ENCODE peak calls at places on chromosomes 16 and 17, in ten cellular contexts. B, F, V, X, P, K, R, Y, J and I are unnamed samples. For H3K4me1, the result is how much of the 10 kb centered on the place peaks cover.

GRCh38 chr17:75559958-75560533 is 27.6 kb upstream of the MYO15B start:
- ATAC-seq in P (no peak), X (no peak), R (no peak), V (peak), J (no peak), F (no peak), B (no peak), Y (no peak), K (no peak), I (no peak)

GRCh38 chr17:13420294-13421277 is 181.1 kb downstream of the HS3ST3A1 start:
- ATAC-seq in F (no peak), V (peak), P (no peak), K (no peak), R (no peak), B (peak), X (peak), Y (no peak), J (peak), I (no peak)

GRCh38 chr17:71486171-71486740 is 634.6 kb upstream of the SOX9 start:
- ATAC-seq in K (no peak), J (no peak), F (no peak), R (no peak), P (no peak), X (no peak), V (no peak), B (no peak), Y (no peak), I (no peak)

GRCh38 chr17:83024205-83024971 is 55.0 kb upstream of the METRNL start:
- ATAC-seq in B (no peak), V (peak), K (no peak), J (peak), X (peak), P (no peak), R (no peak), F (no peak), Y (no peak), I (no peak)

GRCh38 chr17:68955181-68955841 is at the start of gene ABCA8:
- ATAC-seq in V (no peak), K (no peak), X (no peak), B (peak), J (peak), P (peak), F (no peak), R (peak), Y (no peak), I (no peak)

GRCh38 chr16:46762583-46762982 is 14.4 kb upstream of the MYLK3 start:
- ATAC-seq in K (no peak), J (no peak), Y (no peak), F (no peak), V (no peak), X (no peak), P (no peak), B (no peak), R (no peak), I (no peak)

GRCh38 chr16:50724237-50724747 is 17.6 kb upstream of the CYLD start:
- ATAC-seq in J (no peak), V (no peak), Y (peak), P (no peak), B (no peak), K (peak), X (no peak), R (no peak), F (no peak), I (no peak)

GRCh38 chr17:8060274-8060673 is 21.4 kb downstream of the ALOX15B start:
- ATAC-seq in J (no peak), F (peak), V (no peak), X (peak), K (peak), R (peak), P (peak), B (peak), Y (peak), I (peak)

GRCh38 chr16:4239682-4240175 is 2.2 kb downstream of the SRL start:
- ATAC-seq in B (no peak), K (no peak), J (no peak), F (no peak), P (no peak), Y (no peak), X (no peak), R (no peak), V (no peak), I (no peak)

GRCh38 chr16:89476379-89476778 is 14.0 kb downstream of the ANKRD11 start:
- ATAC-seq in B (peak), Y (peak), J (no peak), F (peak), K (peak), P (no peak), V (no peak), X (no peak), R (no peak), I (no peak)

GRCh38 chr17:79664925-79665738 is 54.3 kb upstream of the RBFOX3 start:
- ATAC-seq in B (peak), K (no peak), R (peak), J (peak), V (no peak), Y (peak), F (no peak), P (no peak), X (no peak), I (peak)

GRCh38 chr16:88886915-88887521 is 20.6 kb upstream of the PABPN1L start:
- ATAC-seq in K (no peak), R (peak), B (no peak), P (no peak), F (peak), V (peak), J (peak), X (no peak), Y (no peak), I (peak)

GRCh38 chr16:3009568-3010390 is 2.9 kb upstream of the CLDN9 start:
- ATAC-seq in R (no peak), K (no peak), J (peak), V (peak), X (no peak), F (no peak), B (no peak), Y (peak), P (no peak), I (no peak)

GRCh38 chr17:16455997-16456769 is 35.8 kb downstream of the LRRC75A start:
- ATAC-seq in X (peak), J (no peak), R (no peak), B (no peak), F (no peak), Y (no peak), P (no peak), K (no peak), V (no peak), I (no peak)

GRCh38 chr17:12050646-12051225 is 30.1 kb downstream of the MAP2K4 start:
- ATAC-seq in R (no peak), B (no peak), X (no peak), Y (no peak), K (no peak), J (no peak), F (peak), P (no peak), V (no peak), I (peak)

GRCh38 chr16:78763821-78764440 is 664.5 kb downstream of the WWOX start:
- ATAC-seq in B (peak), P (no peak), J (no peak), K (no peak), X (no peak), Y (no peak), V (no peak), F (no peak), R (no peak), I (peak)

GRCh38 chr17:10083864-10084263 is 114.5 kb downstream of the GAS7 start:
- ATAC-seq in X (no peak), P (no peak), F (no peak), R (no peak), V (no peak), J (no peak), B (no peak), Y (no peak), K (no peak), I (no peak)

GRCh38 chr17:9971991-9972390 is 66.9 kb upstream of the RCVRN start:
- ATAC-seq in B (peak), X (peak), V (no peak), R (peak), P (no peak), F (no peak), J (no peak), Y (peak), K (no peak), I (peak)

GRCh38 chr16:57009641-57010170 is 20.3 kb downstream of the NLRC5 start:
- ATAC-seq in V (no peak), B (no peak), X (no peak), K (no peak), J (no peak), P (no peak), Y (no peak), R (no peak), F (no peak), I (no peak)

GRCh38 chr16:11676799-11677198 is 8.5 kb downstream of the SNN start:
- ATAC-seq in V (no peak), R (no peak), K (peak), F (no peak), B (no peak), X (no peak), J (no peak), P (no peak), Y (no peak), I (no peak)

GRCh38 chr17:63601439-63602371 is 1.0 kb downstream of the TACO1 start:
- ATAC-seq in J (no peak), P (peak), V (peak), R (no peak), F (peak), B (peak), Y (peak), X (peak), K (peak), I (no peak)

GRCh38 chr17:31310877-31311276 is 3.0 kb downstream of the EVI2B start:
- ATAC-seq in B (no peak), Y (no peak), K (peak), V (no peak), X (no peak), P (no peak), R (no peak), J (no peak), F (no peak), I (no peak)

GRCh38 chr17:17700251-17700969 is 19.2 kb downstream of the RAI1 start:
- ATAC-seq in B (no peak), F (no peak), P (no peak), X (no peak), Y (no peak), V (no peak), R (no peak), K (no peak), J (no peak), I (no peak)

GRCh38 chr16:31537362-31537921 is 9.7 kb downstream of the AHSP start:
- ATAC-seq in V (peak), J (peak), P (no peak), F (no peak), K (no peak), R (no peak), B (no peak), X (no peak), Y (no peak), I (no peak)

GRCh38 chr16:18839555-18839954 is 38.2 kb upstream of the ARL6IP1 start:
- ATAC-seq in J (peak), X (no peak), R (no peak), K (no peak), V (peak), F (peak), P (no peak), B (peak), Y (no peak), I (no peak)

GRCh38 chr16:88955906-88956305 is 21.1 kb downstream of the CBFA2T3 start:
- ATAC-seq in B (no peak), V (no peak), K (no peak), X (no peak), P (no peak), J (no peak), Y (no peak), F (no peak), R (no peak), I (no peak)

GRCh38 chr16:84136331-84137125 is 8.4 kb downstream of the HSDL1 start:
- ATAC-seq in X (no peak), V (no peak), J (no peak), R (no peak), Y (no peak), P (no peak), B (no peak), K (no peak), F (no peak), I (no peak)
- H3K4me1 ChIP-seq in X (under half), V (half or more), J (under half), R (under half), Y (under half), P (under half), B (under half), K (under half), F (under half), I (under half)

GRCh38 chr17:44029736-44030135 is 15.0 kb upstream of the TMEM101 start:
- ATAC-seq in Y (no peak), R (no peak), P (no peak), F (peak), K (no peak), V (peak), J (no peak), B (no peak), X (no peak), I (no peak)
- TF ChIP-seq POLR2A in Y (no peak), R (no peak), P (peak), F (no peak), K (peak), V (no peak), J (no peak), B (no peak), X (no peak), I (no peak)

GRCh38 chr17:78376161-78376560 is 2.3 kb upstream of the PGS1 start:
- ATAC-seq in J (no peak), K (no peak), B (no peak), R (no peak), X (no peak), V (no peak), Y (no peak), P (no peak), F (no peak), I (no peak)
- H3K4me1 ChIP-seq in J (half or more), K (under half), B (under half), R (under half), X (under half), V (half or more), Y (under half), P (under half), F (under half), I (under half)

GRCh38 chr16:71845639-71846431 is at the start of gene ATXN1L:
- ATAC-seq in V (peak), X (peak), K (peak), Y (peak), B (peak), F (peak), J (peak), P (peak), R (peak), I (peak)
- TF ChIP-seq POLR2A in V (peak), X (peak), K (peak), Y (peak), B (peak), F (peak), J (peak), P (peak), R (peak), I (peak)

GRCh38 chr17:6755731-6756184 is at the start of gene XAF1:
- ATAC-seq in X (no peak), B (peak), K (peak), J (peak), Y (no peak), P (peak), F (peak), V (peak), R (peak), I (no peak)
- H3K4me1 ChIP-seq in X (under half), B (under half), K (under half), J (under half), Y (under half), P (under half), F (under half), V (under half), R (under half), I (under half)

GRCh38 chr17:78132767-78133178 is 2.2 kb downstream of the TMC8 start:
- ATAC-seq in F (no peak), V (no peak), R (no peak), Y (no peak), K (no peak), B (no peak), J (no peak), P (no peak), X (no peak), I (no peak)

GRCh38 chr17:78132086-78132676 is 1.6 kb downstream of the TMC8 start:
- ATAC-seq in Y (peak), B (no peak), J (peak), X (no peak), P (no peak), K (peak), V (no peak), F (no peak), R (no peak), I (no peak)

GRCh38 chr17:78130439-78131101 is at the start of gene TMC8:
- ATAC-seq in X (no peak), F (no peak), V (peak), B (peak), K (peak), J (peak), P (peak), Y (no peak), R (no peak), I (no peak)

GRCh38 chr17:78130080-78130438 is 512 bp upstream of the TMC8 start:
- ATAC-seq in V (no peak), Y (no peak), K (no peak), B (no peak), R (no peak), P (peak), J (no peak), F (no peak), X (no peak), I (no peak)

DNA sequence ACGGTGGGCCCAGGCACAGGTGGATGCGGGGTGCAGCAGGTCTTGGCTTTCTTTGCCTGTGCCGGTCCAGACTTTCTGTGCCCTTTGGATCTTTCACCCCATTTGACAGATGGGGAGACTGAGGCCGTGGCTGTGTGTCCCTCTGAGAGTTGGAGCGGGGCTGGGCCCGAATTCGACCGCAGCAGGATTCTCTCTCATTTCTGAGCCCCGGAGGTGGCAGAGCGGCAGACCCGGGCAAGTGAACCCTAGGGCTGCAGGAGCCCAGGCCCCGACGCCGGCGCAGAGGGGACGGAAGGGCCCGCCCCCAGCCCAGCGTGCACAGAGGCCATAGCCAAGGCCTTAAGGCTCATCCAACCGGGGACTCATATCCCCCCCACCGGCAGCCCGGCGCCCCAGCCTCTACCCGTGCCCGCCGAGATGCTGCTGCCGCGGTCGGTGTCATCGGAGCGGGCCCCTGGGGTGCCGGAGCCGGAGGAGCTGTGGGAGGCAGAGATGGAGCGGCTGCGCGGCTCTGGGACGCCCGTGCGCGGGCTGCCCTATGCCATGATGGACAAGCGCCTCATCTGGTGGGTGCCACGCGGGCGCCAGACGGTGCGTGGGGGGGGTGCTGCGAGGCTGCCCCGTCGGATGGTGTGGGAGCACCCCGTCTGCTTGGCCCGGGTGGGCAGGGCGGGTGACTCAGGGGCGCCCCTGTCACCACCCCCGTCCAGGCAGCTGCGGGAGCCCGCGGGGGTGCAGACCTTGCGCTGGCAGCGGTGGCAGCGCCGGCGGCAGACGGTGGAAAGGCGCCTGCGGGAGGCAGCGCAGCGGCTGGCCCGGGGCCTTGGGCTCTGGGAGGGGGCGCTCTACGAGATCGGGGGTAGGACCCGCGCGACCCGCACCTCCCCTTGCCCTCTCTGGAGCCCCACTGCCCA is 858 bp downstream of the TMC8 start:
- ATAC-seq in J (no peak), R (no peak), K (peak), P (no peak), X (no peak), Y (peak), V (no peak), B (no peak), F (no peak), I (no peak)
- TF ChIP-seq POLR2A in J (no peak), R (no peak), K (peak), P (no peak), X (no peak), Y (no peak), V (no peak), B (no peak), F (no peak), I (no peak)

DNA sequence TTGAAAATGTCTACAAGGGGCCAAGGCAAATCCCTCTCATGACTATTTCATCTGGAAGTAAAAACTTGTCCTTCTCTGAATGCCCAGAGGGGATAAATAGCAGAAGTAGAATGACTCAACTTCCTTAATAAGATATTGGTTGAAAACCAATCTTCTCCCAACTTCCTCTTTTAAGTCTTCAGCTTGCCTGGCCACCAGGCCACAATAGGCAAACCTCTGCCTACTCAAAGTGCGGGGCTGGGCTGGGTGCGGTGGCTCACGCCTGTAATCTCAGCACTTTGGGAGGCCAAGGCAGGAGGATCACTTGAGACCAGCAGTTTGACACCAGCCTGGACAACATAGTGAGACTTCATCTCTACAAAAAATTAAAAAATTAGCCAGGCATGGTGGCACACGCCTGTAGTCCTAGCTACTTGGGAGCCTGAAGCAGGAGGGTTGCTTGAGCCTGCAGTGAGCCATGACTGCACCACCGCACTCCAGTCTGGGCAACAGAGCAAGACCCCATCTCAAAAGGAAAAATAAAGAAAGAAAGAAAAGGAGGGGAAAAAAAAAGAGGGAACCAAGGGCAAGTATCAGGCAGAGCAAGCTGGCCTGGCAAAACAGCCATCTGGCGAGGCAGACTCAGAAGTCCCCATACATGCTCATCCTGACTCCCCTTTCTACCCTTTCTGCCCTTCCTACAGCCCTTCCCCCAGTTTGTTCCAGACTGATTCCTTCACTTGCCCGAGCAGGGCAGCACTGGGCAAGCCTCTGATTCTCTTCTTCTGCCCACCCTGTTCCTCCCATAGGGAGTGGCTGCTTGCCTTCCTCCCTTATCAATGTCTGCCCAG is 20.6 kb downstream of the MAP3K14 start:
- ATAC-seq in J (no peak), R (no peak), K (peak), X (no peak), P (peak), F (no peak), Y (no peak), V (no peak), B (no peak), I (no peak)
- H3K4me1 ChIP-seq in J (half or more), R (half or more), K (half or more), X (half or more), P (under half), F (half or more), Y (under half), V (under half), B (under half), I (under half)

DNA sequence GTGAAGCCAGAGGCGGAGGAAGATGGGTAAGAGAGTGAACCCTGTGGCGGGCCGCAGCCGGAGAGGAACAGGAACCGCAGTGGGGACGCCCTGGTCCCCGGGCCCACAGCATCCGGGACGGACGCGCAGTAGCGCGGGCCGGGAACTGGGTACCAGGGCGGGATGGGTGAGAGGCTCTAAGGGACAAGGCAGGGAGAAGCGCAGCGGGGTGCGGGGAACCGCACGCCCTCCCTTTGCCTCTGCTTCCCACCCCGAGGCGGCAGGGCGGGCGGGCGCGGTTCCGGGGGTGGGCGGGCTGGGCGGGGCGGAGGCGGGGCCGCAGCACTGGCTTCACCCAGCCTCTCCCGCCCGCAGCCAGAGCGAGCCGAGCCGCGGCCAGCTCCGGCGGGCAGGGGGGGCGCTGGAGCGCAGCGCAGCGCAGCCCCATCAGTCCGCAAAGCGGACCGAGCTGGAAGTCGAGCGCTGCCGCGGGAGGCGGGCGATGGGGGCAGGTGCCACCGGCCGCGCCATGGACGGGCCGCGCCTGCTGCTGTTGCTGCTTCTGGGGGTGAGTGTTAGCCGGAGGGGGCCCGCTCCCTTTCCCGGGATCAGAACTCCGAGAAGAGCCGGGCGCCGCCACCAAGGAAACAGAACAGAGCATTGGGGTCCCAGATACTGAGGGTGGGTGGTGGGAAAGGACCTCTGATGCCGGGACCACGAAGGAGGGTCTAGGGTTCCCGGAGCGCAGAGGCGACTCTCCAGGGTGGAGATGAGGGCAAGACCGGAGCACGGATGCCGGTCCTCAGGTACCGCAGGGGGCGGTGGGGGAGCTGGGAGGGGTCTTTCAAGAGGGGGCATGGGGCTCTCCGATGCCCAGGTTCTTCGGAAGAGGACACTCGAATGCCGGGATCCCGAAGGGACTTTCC is at the start of gene NGFR:
- ATAC-seq in Y (peak), X (peak), J (no peak), F (no peak), V (peak), R (no peak), K (peak), B (peak), P (peak), I (peak)
- TF ChIP-seq POLR2A in Y (peak), X (peak), J (no peak), F (no peak), V (no peak), R (no peak), K (peak), B (peak), P (no peak), I (peak)